ENCODE peak calls at places on chromosomes 4 and X, in four cellular contexts. One of them, this sample, is unnamed.
A peak's percentile ranks its signal among the peaks of the same experiment; 100 is the strongest.

GRCh38 chr4:182010876-182011275 is 232.3 kb upstream of the TENM3 start:
- DNase-seq in psoas muscle: no peak
- DNase-seq in PC-9: no peak
- DNase-seq in cardiac muscle cell: no peak
- DNase-seq in this sample: no peak

GRCh38 chr4:39365360-39365759 is 802 bp downstream of the RFC1 start:
- DNase-seq in psoas muscle: no peak
- DNase-seq in PC-9: no peak
- DNase-seq in cardiac muscle cell: no peak
- DNase-seq in this sample: no peak

GRCh38 chr4:182806259-182807252 is 110.6 kb downstream of the DCTD start:
- DNase-seq in psoas muscle: peak; percentile 75
- DNase-seq in PC-9: no peak
- DNase-seq in cardiac muscle cell: peak; percentile 87
- DNase-seq in this sample: peak; percentile 83

GRCh38 chr4:75179510-75179909 is 246.6 kb downstream of the PARM1 start:
- DNase-seq in psoas muscle: no peak
- DNase-seq in PC-9: no peak
- DNase-seq in cardiac muscle cell: peak; percentile 18
- DNase-seq in this sample: no peak

GRCh38 chr4:82629238-82630000 is 67.6 kb upstream of the TMEM150C start:
- DNase-seq in psoas muscle: no peak
- DNase-seq in PC-9: no peak
- DNase-seq in cardiac muscle cell: no peak
- DNase-seq in this sample: peak; percentile 20

GRCh38 chr4:162201673-162202072 is 37.9 kb upstream of the FSTL5 start:
- DNase-seq in psoas muscle: no peak
- DNase-seq in PC-9: no peak
- DNase-seq in cardiac muscle cell: no peak
- DNase-seq in this sample: no peak

GRCh38 chrX:10189317-10190268 is 32.8 kb downstream of the CLCN4 start:
- DNase-seq in psoas muscle: peak; percentile 61
- DNase-seq in PC-9: peak; percentile 50
- DNase-seq in cardiac muscle cell: peak; percentile 76
- DNase-seq in this sample: peak; percentile 65

GRCh38 chr4:185542626-185543336 is 7.5 kb upstream of the PDLIM3 start:
- DNase-seq in psoas muscle: peak; percentile 66
- DNase-seq in PC-9: no peak
- DNase-seq in cardiac muscle cell: no peak
- DNase-seq in this sample: no peak

GRCh38 chr4:26420903-26421302 is 69.4 kb downstream of the CCKAR start:
- DNase-seq in psoas muscle: no peak
- DNase-seq in PC-9: no peak
- DNase-seq in cardiac muscle cell: no peak
- DNase-seq in this sample: peak; percentile 22

GRCh38 chr4:181796502-181796901 is 446.7 kb upstream of the TENM3 start:
- DNase-seq in psoas muscle: no peak
- DNase-seq in PC-9: no peak
- DNase-seq in cardiac muscle cell: no peak
- DNase-seq in this sample: no peak

GRCh38 chrX:38754102-38754790 is 47.0 kb upstream of the MID1IP1 start:
- DNase-seq in psoas muscle: no peak
- DNase-seq in PC-9: no peak
- DNase-seq in cardiac muscle cell: peak; percentile 60
- DNase-seq in this sample: no peak

GRCh38 chrX:49079489-49080428 is at the start of gene WDR45:
- DNase-seq in psoas muscle: peak; percentile 73
- DNase-seq in PC-9: peak; percentile 45
- DNase-seq in cardiac muscle cell: peak; percentile 55
- DNase-seq in this sample: peak; percentile 76

GRCh38 chr4:108118505-108118904 is 50.2 kb downstream of the LEF1 start:
- DNase-seq in psoas muscle: no peak
- DNase-seq in PC-9: peak; percentile 82
- DNase-seq in cardiac muscle cell: no peak
- DNase-seq in this sample: no peak

GRCh38 chrX:108396188-108396885 is 41.9 kb downstream of the COL4A6 start:
- DNase-seq in psoas muscle: no peak
- DNase-seq in PC-9: peak; percentile 78
- DNase-seq in cardiac muscle cell: peak; percentile 11
- DNase-seq in this sample: no peak

GRCh38 chr4:89101256-89102161 is 9.8 kb upstream of the TIGD2 start:
- DNase-seq in psoas muscle: no peak
- DNase-seq in PC-9: no peak
- DNase-seq in cardiac muscle cell: no peak
- DNase-seq in this sample: no peak

GRCh38 chr4:86592553-86593249 is 1.4 kb upstream of the PTPN13 start:
- DNase-seq in psoas muscle: no peak
- DNase-seq in PC-9: no peak
- DNase-seq in cardiac muscle cell: no peak
- DNase-seq in this sample: no peak

GRCh38 chr4:144646523-144647094 is 653 bp downstream of the HHIP start:
- DNase-seq in psoas muscle: peak; percentile 18
- DNase-seq in PC-9: no peak
- DNase-seq in cardiac muscle cell: peak; percentile 39
- DNase-seq in this sample: peak; percentile 61

GRCh38 chrX:106903291-106903820 is at the start of gene RIPPLY1:
- DNase-seq in psoas muscle: no peak
- DNase-seq in PC-9: no peak
- DNase-seq in cardiac muscle cell: no peak
- DNase-seq in this sample: no peak

GRCh38 chr4:140851032-140851636 is 94.9 kb upstream of the TBC1D9 start:
- DNase-seq in psoas muscle: no peak
- DNase-seq in PC-9: peak; percentile 41
- DNase-seq in cardiac muscle cell: peak; percentile 73
- DNase-seq in this sample: peak; percentile 48

GRCh38 chr4:65007841-65008439 is 598.7 kb upstream of the TECRL start:
- DNase-seq in psoas muscle: no peak
- DNase-seq in PC-9: no peak
- DNase-seq in cardiac muscle cell: peak; percentile 69
- DNase-seq in this sample: peak; percentile 3

GRCh38 chr4:8176547-8177399 is 18.2 kb upstream of the ABLIM2 start:
- DNase-seq in psoas muscle: no peak
- DNase-seq in PC-9: no peak
- DNase-seq in cardiac muscle cell: peak; percentile 78
- DNase-seq in this sample: no peak

GRCh38 chr4:37415845-37416369 is 171.4 kb downstream of the NWD2 start:
- DNase-seq in psoas muscle: no peak
- DNase-seq in PC-9: no peak
- DNase-seq in cardiac muscle cell: no peak
- DNase-seq in this sample: no peak

GRCh38 chr4:175833574-175834350 is 21.7 kb upstream of the GPM6A start:
- DNase-seq in psoas muscle: no peak
- DNase-seq in PC-9: no peak
- DNase-seq in cardiac muscle cell: no peak
- DNase-seq in this sample: no peak

GRCh38 chr4:89661490-89661889 is 175.5 kb downstream of the SNCA start:
- DNase-seq in psoas muscle: no peak
- DNase-seq in PC-9: no peak
- DNase-seq in cardiac muscle cell: peak; percentile 15
- DNase-seq in this sample: peak; percentile 52

GRCh38 chrX:38277136-38277535 is 50.2 kb downstream of the RPGR start:
- DNase-seq in psoas muscle: no peak
- DNase-seq in PC-9: no peak
- DNase-seq in cardiac muscle cell: no peak
- DNase-seq in this sample: no peak

GRCh38 chrX:133402042-133402453 is 13.2 kb downstream of the GPC4 start:
- DNase-seq in psoas muscle: no peak
- DNase-seq in PC-9: no peak
- DNase-seq in cardiac muscle cell: no peak
- DNase-seq in this sample: peak; percentile 68

GRCh38 chr4:153518637-153519384 is 52.7 kb downstream of the TMEM131L start:
- DNase-seq in psoas muscle: no peak
- DNase-seq in PC-9: no peak
- DNase-seq in cardiac muscle cell: no peak
- DNase-seq in this sample: no peak

GRCh38 chrX:21963736-21964135 is 23.2 kb downstream of the SMS start:
- DNase-seq in psoas muscle: no peak
- DNase-seq in PC-9: no peak
- DNase-seq in cardiac muscle cell: no peak
- DNase-seq in this sample: no peak

GRCh38 chrX:17361620-17362019 is 13.4 kb upstream of the NHS start:
- DNase-seq in psoas muscle: no peak
- DNase-seq in PC-9: no peak
- DNase-seq in cardiac muscle cell: no peak
- DNase-seq in this sample: peak; percentile 41

GRCh38 chrX:133335027-133335426 is 80.3 kb downstream of the GPC4 start:
- DNase-seq in psoas muscle: no peak
- DNase-seq in PC-9: no peak
- DNase-seq in cardiac muscle cell: peak; percentile 61
- DNase-seq in this sample: no peak

GRCh38 chrX:129318375-129318774 is 204.9 kb downstream of the SMARCA1 start:
- DNase-seq in psoas muscle: no peak
- DNase-seq in PC-9: no peak
- DNase-seq in cardiac muscle cell: peak; percentile 0
- DNase-seq in this sample: no peak

DNA sequence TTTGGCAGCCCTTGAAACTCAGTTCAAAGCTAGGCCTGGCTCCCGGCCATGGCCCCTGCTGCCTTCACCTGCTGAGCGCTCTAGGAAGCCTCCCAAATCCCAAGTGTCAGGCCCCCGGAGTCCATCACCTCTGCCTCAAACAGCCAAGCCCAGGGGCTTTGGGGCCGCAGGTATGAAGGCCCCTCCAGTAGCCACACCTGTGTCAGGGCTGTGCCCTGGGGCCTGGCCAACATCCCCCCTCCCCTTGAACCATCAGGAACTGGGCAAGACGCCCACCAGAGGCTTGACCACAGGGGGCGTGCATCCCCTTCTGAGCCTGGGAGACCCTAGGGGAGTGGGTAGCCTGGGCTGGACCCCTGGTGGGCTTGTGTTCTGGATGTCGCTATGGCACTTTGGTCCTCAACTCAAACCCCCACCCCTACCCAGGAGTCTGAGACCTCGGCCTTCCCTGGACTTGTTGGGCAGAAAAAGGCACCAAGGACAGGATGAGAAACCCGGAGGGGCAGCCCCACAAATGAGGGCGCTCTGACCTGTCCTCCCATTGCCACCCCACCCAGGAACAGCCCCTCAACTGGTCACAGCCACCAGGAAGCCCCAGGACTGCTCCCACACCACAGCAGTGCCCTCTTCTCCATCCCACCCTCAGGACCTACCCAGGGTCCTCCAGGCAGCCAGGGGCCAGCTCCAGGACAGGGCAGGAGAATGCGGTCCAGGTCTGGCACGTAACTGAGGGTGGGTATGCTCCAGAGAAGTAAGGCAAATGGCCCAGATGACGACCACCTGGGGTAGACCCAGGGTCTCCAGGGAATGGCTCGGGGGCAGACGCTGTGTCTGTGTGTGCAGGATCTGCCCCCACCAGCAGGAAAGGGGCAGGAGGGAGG is 4.2 kb upstream of the SLBP start:
- DNase-seq in psoas muscle: no peak
- DNase-seq in PC-9: no peak
- DNase-seq in cardiac muscle cell: no peak
- DNase-seq in this sample: no peak
- H3K4me3 ChIP-seq in psoas muscle: no peak overlapping the region
- H3K4me3 ChIP-seq in PC-9: no peak overlapping the region
- H3K4me3 ChIP-seq in cardiac muscle cell: no peak overlapping the region
- H3K4me3 ChIP-seq in this sample: no peak overlapping the region

GRCh38 chr4:12707381-12708175 is 776.6 kb downstream of the RAB28 start:
- DNase-seq in psoas muscle: no peak
- DNase-seq in PC-9: no peak
- DNase-seq in cardiac muscle cell: no peak
- DNase-seq in this sample: no peak

GRCh38 chr4:12701384-12701783 is 782.8 kb downstream of the RAB28 start:
- DNase-seq in psoas muscle: no peak
- DNase-seq in PC-9: no peak
- DNase-seq in cardiac muscle cell: no peak
- DNase-seq in this sample: no peak

GRCh38 chr4:12697970-12698369 is 786.2 kb downstream of the RAB28 start:
- DNase-seq in psoas muscle: no peak
- DNase-seq in PC-9: no peak
- DNase-seq in cardiac muscle cell: no peak
- DNase-seq in this sample: no peak

DNA sequence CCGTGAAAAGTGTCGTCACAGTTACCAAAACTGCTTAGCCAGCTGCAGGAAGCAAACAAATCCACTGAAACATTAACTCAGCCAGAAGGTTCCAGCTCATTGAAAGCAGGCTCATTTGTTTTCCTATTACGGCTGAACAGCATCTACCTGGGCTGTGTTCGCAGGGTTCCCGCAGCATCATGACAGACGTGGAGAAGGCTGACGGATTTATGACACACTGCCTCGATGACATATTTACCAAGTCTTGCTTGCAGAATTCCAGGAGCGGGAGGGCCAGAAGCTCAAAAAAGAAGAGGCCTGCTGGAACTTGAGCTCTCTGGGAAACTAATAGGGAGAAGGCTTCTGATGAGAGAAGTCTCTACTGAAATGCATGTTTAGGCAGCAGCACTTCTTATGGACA is 781.1 kb downstream of the RAB28 start:
- DNase-seq in psoas muscle: no peak
- DNase-seq in PC-9: no peak
- DNase-seq in cardiac muscle cell: no peak
- DNase-seq in this sample: no peak
- H3K27ac ChIP-seq in psoas muscle: no peak overlapping the region
- H3K27ac ChIP-seq in PC-9: no peak overlapping the region
- H3K27ac ChIP-seq in cardiac muscle cell: no peak overlapping the region
- H3K27ac ChIP-seq in this sample: no peak overlapping the region

GRCh38 chr4:41437264-41437566 is 100.7 kb upstream of the LIMCH1 start:
- DNase-seq in psoas muscle: no peak
- DNase-seq in PC-9: peak; percentile 66
- DNase-seq in cardiac muscle cell: no peak
- DNase-seq in this sample: no peak

GRCh38 chr4:41436365-41437263 is 101.3 kb upstream of the LIMCH1 start:
- DNase-seq in psoas muscle: no peak
- DNase-seq in PC-9: no peak
- DNase-seq in cardiac muscle cell: no peak
- DNase-seq in this sample: no peak

GRCh38 chr4:41433361-41433760 is 104.6 kb upstream of the LIMCH1 start:
- DNase-seq in psoas muscle: no peak
- DNase-seq in PC-9: no peak
- DNase-seq in cardiac muscle cell: no peak
- DNase-seq in this sample: no peak

GRCh38 chr4:41432889-41433288 is 105.1 kb upstream of the LIMCH1 start:
- DNase-seq in psoas muscle: no peak
- DNase-seq in PC-9: peak; percentile 94
- DNase-seq in cardiac muscle cell: no peak
- DNase-seq in this sample: no peak

DNA sequence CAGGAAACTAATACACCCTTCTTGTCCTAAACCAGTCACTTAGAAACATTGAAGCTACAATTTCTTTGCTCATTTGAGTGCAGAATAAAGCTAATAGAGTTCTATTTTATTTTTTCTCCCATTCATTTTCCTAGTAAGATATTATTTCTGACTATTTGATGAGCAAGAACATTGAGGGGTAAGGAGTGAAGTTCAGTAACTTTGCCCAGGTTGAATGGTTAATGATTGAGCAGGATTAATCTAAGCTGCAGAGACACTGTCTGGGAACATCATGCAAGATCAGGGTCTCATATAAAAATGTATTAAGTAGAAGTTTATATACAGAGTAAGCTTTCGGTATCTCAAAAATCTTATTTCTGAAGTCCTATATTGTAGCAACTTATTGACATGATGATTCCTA is 102.4 kb upstream of the LIMCH1 start:
- DNase-seq in psoas muscle: no peak
- DNase-seq in PC-9: no peak
- DNase-seq in cardiac muscle cell: no peak
- DNase-seq in this sample: no peak
- H3K4me1 ChIP-seq in psoas muscle: peaks cover 70% of the 10 kb centered on the region
- H3K4me1 ChIP-seq in PC-9: peaks cover 67% of the 10 kb centered on the region
- H3K4me1 ChIP-seq in cardiac muscle cell: no peaks in the 10 kb centered on the region
- H3K4me1 ChIP-seq in this sample: peaks cover 29% of the 10 kb centered on the region

GRCh38 chr4:173499568-173500535 is 30.2 kb downstream of the HAND2 start:
- DNase-seq in psoas muscle: no peak
- DNase-seq in PC-9: no peak
- DNase-seq in cardiac muscle cell: no peak
- DNase-seq in this sample: no peak
- H3K4me3 ChIP-seq in psoas muscle: no peak overlapping the region
- H3K4me3 ChIP-seq in PC-9: no peak overlapping the region
- H3K4me3 ChIP-seq in cardiac muscle cell: no peak overlapping the region
- H3K4me3 ChIP-seq in this sample: no peak overlapping the region

This sample was measured in SJSA1.